ENCODE peak calls at places on chromosome 22, in eight cellular contexts. One of them, this sample, is unnamed.
A peak's percentile ranks its signal among the peaks of the same experiment; 100 is the strongest.

GRCh38 chr22:33240901-33241300 is 182.7 kb upstream of the SYN3 start:
- DNase-seq in sigmoid colon: no peak
- DNase-seq in tibial nerve: no peak
- DNase-seq in gastrocnemius medialis: no peak
- DNase-seq in IMR-90: no peak
- DNase-seq in stomach: no peak
- DNase-seq in GM12891: no peak
- DNase-seq in endothelial cell of umbilical vein: no peak
- DNase-seq in this sample: no peak

GRCh38 chr22:30572840-30573593 is 1.4 kb downstream of the GAL3ST1 start:
- DNase-seq in IMR-90: no peak
- DNase-seq in sigmoid colon: no peak
- DNase-seq in tibial nerve: no peak
- DNase-seq in stomach: no peak
- DNase-seq in gastrocnemius medialis: no peak
- DNase-seq in endothelial cell of umbilical vein: no peak
- DNase-seq in GM12891: no peak
- DNase-seq in this sample: no peak

GRCh38 chr22:22424210-22424800 is 84.2 kb downstream of the ZNF280B start:
- DNase-seq in gastrocnemius medialis: no peak
- DNase-seq in sigmoid colon: no peak
- DNase-seq in tibial nerve: no peak
- DNase-seq in stomach: no peak
- DNase-seq in IMR-90: no peak
- DNase-seq in GM12891: no peak
- DNase-seq in endothelial cell of umbilical vein: no peak
- DNase-seq in this sample: no peak

GRCh38 chr22:33476206-33476605 is 418.0 kb upstream of the SYN3 start:
- DNase-seq in IMR-90: no peak
- DNase-seq in GM12891: no peak
- DNase-seq in tibial nerve: no peak
- DNase-seq in gastrocnemius medialis: no peak
- DNase-seq in stomach: no peak
- DNase-seq in sigmoid colon: no peak
- DNase-seq in endothelial cell of umbilical vein: no peak
- DNase-seq in this sample: no peak

GRCh38 chr22:32052259-32052658 is 9.2 kb downstream of the SLC5A1 start:
- DNase-seq in GM12891: no peak
- DNase-seq in tibial nerve: no peak
- DNase-seq in IMR-90: no peak
- DNase-seq in stomach: no peak
- DNase-seq in endothelial cell of umbilical vein: no peak
- DNase-seq in gastrocnemius medialis: no peak
- DNase-seq in sigmoid colon: no peak
- DNase-seq in this sample: no peak

GRCh38 chr22:29331213-29331612 is 15.7 kb upstream of the RASL10A start:
- DNase-seq in endothelial cell of umbilical vein: no peak
- DNase-seq in GM12891: no peak
- DNase-seq in stomach: no peak
- DNase-seq in IMR-90: no peak
- DNase-seq in gastrocnemius medialis: no peak
- DNase-seq in tibial nerve: no peak
- DNase-seq in sigmoid colon: no peak
- DNase-seq in this sample: no peak

GRCh38 chr22:24587251-24587650 is 5.6 kb downstream of the LRRC75B start:
- DNase-seq in IMR-90: no peak
- DNase-seq in stomach: no peak
- DNase-seq in GM12891: no peak
- DNase-seq in tibial nerve: no peak
- DNase-seq in endothelial cell of umbilical vein: no peak
- DNase-seq in sigmoid colon: no peak
- DNase-seq in gastrocnemius medialis: no peak
- DNase-seq in this sample: no peak

GRCh38 chr22:26883393-26883792 is 226.0 kb downstream of the MIAT start:
- DNase-seq in stomach: no peak
- DNase-seq in GM12891: no peak
- DNase-seq in IMR-90: no peak
- DNase-seq in gastrocnemius medialis: no peak
- DNase-seq in tibial nerve: no peak
- DNase-seq in sigmoid colon: no peak
- DNase-seq in endothelial cell of umbilical vein: no peak
- DNase-seq in this sample: no peak

GRCh38 chr22:20604776-20605221 is 97.4 kb downstream of the MED15 start:
- DNase-seq in GM12891: no peak
- DNase-seq in IMR-90: no peak
- DNase-seq in sigmoid colon: no peak
- DNase-seq in tibial nerve: no peak
- DNase-seq in gastrocnemius medialis: no peak
- DNase-seq in endothelial cell of umbilical vein: no peak
- DNase-seq in stomach: no peak
- DNase-seq in this sample: no peak

GRCh38 chr22:26430600-26430999 is 1.5 kb downstream of the ASPHD2 start:
- DNase-seq in endothelial cell of umbilical vein: peak; percentile 10
- DNase-seq in GM12891: no peak
- DNase-seq in IMR-90: no peak
- DNase-seq in gastrocnemius medialis: no peak
- DNase-seq in tibial nerve: no peak
- DNase-seq in sigmoid colon: no peak
- DNase-seq in stomach: no peak
- DNase-seq in this sample: no peak

GRCh38 chr22:32850591-32851517 is 49.3 kb downstream of the TIMP3 start:
- DNase-seq in stomach: peak; percentile 43
- DNase-seq in IMR-90: no peak
- DNase-seq in sigmoid colon: peak; percentile 97
- DNase-seq in gastrocnemius medialis: peak; percentile 78
- DNase-seq in tibial nerve: peak; percentile 93
- DNase-seq in GM12891: no peak
- DNase-seq in endothelial cell of umbilical vein: no peak
- DNase-seq in this sample: no peak

GRCh38 chr22:46537221-46537945 is at the start of gene CELSR1:
- DNase-seq in gastrocnemius medialis: no peak
- DNase-seq in sigmoid colon: no peak
- DNase-seq in endothelial cell of umbilical vein: no peak
- DNase-seq in tibial nerve: no peak
- DNase-seq in GM12891: peak; percentile 65
- DNase-seq in stomach: peak; percentile 73
- DNase-seq in IMR-90: peak; percentile 11
- DNase-seq in this sample: no peak

GRCh38 chr22:29308791-29309262 is 2.4 kb downstream of the GAS2L1 start:
- DNase-seq in IMR-90: peak; percentile 65
- DNase-seq in GM12891: no peak
- DNase-seq in tibial nerve: no peak
- DNase-seq in sigmoid colon: peak; percentile 69
- DNase-seq in stomach: no peak
- DNase-seq in endothelial cell of umbilical vein: peak; percentile 49
- DNase-seq in gastrocnemius medialis: no peak
- DNase-seq in this sample: peak; percentile 61

GRCh38 chr22:27474112-27474571 is 327.4 kb downstream of the MN1 start:
- DNase-seq in stomach: no peak
- DNase-seq in gastrocnemius medialis: no peak
- DNase-seq in IMR-90: no peak
- DNase-seq in tibial nerve: no peak
- DNase-seq in endothelial cell of umbilical vein: no peak
- DNase-seq in GM12891: no peak
- DNase-seq in sigmoid colon: no peak
- DNase-seq in this sample: no peak

GRCh38 chr22:35397095-35397904 is 2.6 kb upstream of the MCM5 start:
- DNase-seq in IMR-90: peak; percentile 29
- DNase-seq in sigmoid colon: no peak
- DNase-seq in stomach: no peak
- DNase-seq in endothelial cell of umbilical vein: peak; percentile 45
- DNase-seq in gastrocnemius medialis: no peak
- DNase-seq in GM12891: no peak
- DNase-seq in tibial nerve: no peak
- DNase-seq in this sample: no peak

GRCh38 chr22:46612904-46613605 is 7.1 kb upstream of the GRAMD4 start:
- DNase-seq in endothelial cell of umbilical vein: peak; percentile 15
- DNase-seq in stomach: no peak
- DNase-seq in IMR-90: no peak
- DNase-seq in tibial nerve: no peak
- DNase-seq in sigmoid colon: no peak
- DNase-seq in GM12891: no peak
- DNase-seq in gastrocnemius medialis: no peak
- DNase-seq in this sample: peak; percentile 28

GRCh38 chr22:26624788-26625187 is 3.0 kb downstream of the CRYBA4 start:
- DNase-seq in sigmoid colon: no peak
- DNase-seq in IMR-90: no peak
- DNase-seq in tibial nerve: no peak
- DNase-seq in stomach: no peak
- DNase-seq in endothelial cell of umbilical vein: no peak
- DNase-seq in gastrocnemius medialis: no peak
- DNase-seq in GM12891: no peak
- DNase-seq in this sample: no peak

GRCh38 chr22:32355760-32356159 is 1.9 kb upstream of the RFPL3 start:
- DNase-seq in gastrocnemius medialis: no peak
- DNase-seq in tibial nerve: no peak
- DNase-seq in endothelial cell of umbilical vein: no peak
- DNase-seq in stomach: no peak
- DNase-seq in GM12891: no peak
- DNase-seq in IMR-90: no peak
- DNase-seq in sigmoid colon: no peak
- DNase-seq in this sample: no peak

GRCh38 chr22:46541536-46541935 is 4.1 kb upstream of the CELSR1 start:
- DNase-seq in stomach: no peak
- DNase-seq in tibial nerve: no peak
- DNase-seq in gastrocnemius medialis: no peak
- DNase-seq in sigmoid colon: no peak
- DNase-seq in IMR-90: no peak
- DNase-seq in endothelial cell of umbilical vein: no peak
- DNase-seq in GM12891: no peak
- DNase-seq in this sample: no peak

GRCh38 chr22:28430656-28431055 is 249.0 kb downstream of the TTC28 start:
- DNase-seq in endothelial cell of umbilical vein: no peak
- DNase-seq in tibial nerve: no peak
- DNase-seq in GM12891: no peak
- DNase-seq in IMR-90: no peak
- DNase-seq in stomach: no peak
- DNase-seq in gastrocnemius medialis: no peak
- DNase-seq in sigmoid colon: no peak
- DNase-seq in this sample: no peak

GRCh38 chr22:35425546-35425945 is 25.6 kb downstream of the MCM5 start:
- DNase-seq in sigmoid colon: no peak
- DNase-seq in IMR-90: no peak
- DNase-seq in gastrocnemius medialis: no peak
- DNase-seq in stomach: no peak
- DNase-seq in GM12891: no peak
- DNase-seq in tibial nerve: no peak
- DNase-seq in endothelial cell of umbilical vein: no peak
- DNase-seq in this sample: no peak

GRCh38 chr22:43088979-43089717 is at the start of gene TTLL1:
- DNase-seq in sigmoid colon: peak; percentile 91
- DNase-seq in endothelial cell of umbilical vein: peak; percentile 84
- DNase-seq in stomach: peak; percentile 92
- DNase-seq in GM12891: peak; percentile 95
- DNase-seq in IMR-90: peak; percentile 75
- DNase-seq in gastrocnemius medialis: peak; percentile 80
- DNase-seq in tibial nerve: peak; percentile 78
- DNase-seq in this sample: peak; percentile 87
- TF ChIP-seq POLR2A in sigmoid colon: no peak
- TF ChIP-seq POLR2A in endothelial cell of umbilical vein: peak; percentile 70
- TF ChIP-seq POLR2A in stomach: no peak
- TF ChIP-seq POLR2A in GM12891: peak; percentile 40
- TF ChIP-seq POLR2A in IMR-90: no peak
- TF ChIP-seq POLR2A in gastrocnemius medialis: no peak
- TF ChIP-seq POLR2A in tibial nerve: no peak
- TF ChIP-seq POLR2A in this sample: peak; percentile 32

DNA sequence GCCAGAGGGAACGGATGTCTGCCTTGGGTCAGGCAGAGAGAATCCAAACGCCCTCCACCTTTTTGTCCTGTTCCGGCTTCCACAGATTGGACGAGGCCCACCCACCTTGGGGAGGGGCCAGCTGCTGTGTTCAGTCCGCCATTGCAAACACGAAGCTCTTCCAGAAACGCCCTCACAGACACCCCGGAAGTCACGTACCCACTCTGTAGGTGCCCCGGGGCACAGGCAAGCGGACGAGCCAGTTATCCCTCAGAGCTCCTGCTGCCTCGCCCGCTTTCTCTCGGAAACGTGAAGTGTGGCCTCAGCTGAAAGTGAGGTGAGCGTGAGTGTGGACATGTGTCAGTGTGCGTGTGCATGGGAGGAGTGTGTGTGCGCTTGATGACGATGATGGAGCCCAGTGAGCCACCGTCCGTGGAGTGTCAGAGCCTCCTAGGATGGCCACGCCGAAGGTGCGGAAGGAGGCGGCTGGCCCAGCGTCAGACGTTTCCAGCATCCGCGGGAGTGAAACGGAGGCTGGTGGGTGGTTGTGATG is 869.2 kb downstream of the TBC1D22A start:
- DNase-seq in IMR-90: no peak
- DNase-seq in tibial nerve: no peak
- DNase-seq in gastrocnemius medialis: no peak
- DNase-seq in stomach: peak; percentile 23
- DNase-seq in sigmoid colon: no peak
- DNase-seq in GM12891: no peak
- DNase-seq in endothelial cell of umbilical vein: no peak
- DNase-seq in this sample: no peak
- TF ChIP-seq POLR2A in IMR-90: no peak
- TF ChIP-seq POLR2A in tibial nerve: no peak
- TF ChIP-seq POLR2A in gastrocnemius medialis: no peak
- TF ChIP-seq POLR2A in stomach: no peak
- TF ChIP-seq POLR2A in sigmoid colon: no peak
- TF ChIP-seq POLR2A in GM12891: no peak
- TF ChIP-seq POLR2A in endothelial cell of umbilical vein: no peak
- TF ChIP-seq POLR2A in this sample: no peak

DNA sequence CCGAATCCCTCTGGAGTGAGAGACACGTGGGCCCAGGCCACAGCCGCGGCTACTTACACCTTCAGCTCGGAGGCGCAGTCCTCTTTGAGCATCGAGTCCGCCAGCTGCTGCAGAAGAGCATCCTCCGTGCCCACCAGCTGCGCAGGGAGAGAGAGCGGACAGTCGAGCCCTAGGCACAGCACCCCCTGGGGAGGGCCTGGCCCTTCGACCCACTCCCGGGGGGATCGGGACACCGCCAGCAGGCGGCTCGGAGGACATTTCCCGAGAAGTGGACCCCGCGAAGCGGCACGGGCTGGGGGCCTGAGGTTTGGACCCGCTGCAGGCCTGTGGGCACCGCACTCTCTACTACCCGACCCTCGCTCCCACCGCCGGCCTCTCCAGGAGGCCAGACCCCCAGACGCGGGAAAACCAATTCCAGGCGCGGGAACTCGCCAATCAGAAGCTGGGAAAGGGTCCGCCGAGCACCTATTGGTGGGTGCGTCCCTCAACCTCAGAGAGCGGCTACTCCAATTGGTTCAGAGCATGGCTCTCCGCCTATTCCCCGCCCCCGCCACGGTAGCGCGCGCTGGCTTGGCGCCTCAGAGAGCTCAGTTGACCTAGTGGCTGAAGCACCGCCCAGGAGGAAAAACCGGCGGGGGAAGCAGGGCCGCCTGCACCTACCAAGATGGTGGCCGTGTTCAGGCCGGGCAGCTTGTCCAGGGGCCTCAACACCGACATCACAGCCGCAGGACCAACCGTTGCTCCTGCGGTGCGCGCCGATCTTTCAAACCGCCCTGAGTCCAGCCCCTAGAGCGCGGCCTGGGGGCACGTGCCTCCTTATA is at the start of gene CENPM:
- DNase-seq in tibial nerve: peak; percentile 86
- DNase-seq in endothelial cell of umbilical vein: peak; percentile 96
- DNase-seq in IMR-90: peak; percentile 91
- DNase-seq in sigmoid colon: peak; percentile 94
- DNase-seq in stomach: peak; percentile 92
- DNase-seq in GM12891: peak; percentile 79
- DNase-seq in gastrocnemius medialis: peak; percentile 88
- DNase-seq in this sample: peak; percentile 96
- TF ChIP-seq POLR2A in tibial nerve: no peak
- TF ChIP-seq POLR2A in endothelial cell of umbilical vein: no peak
- TF ChIP-seq POLR2A in IMR-90: no peak
- TF ChIP-seq POLR2A in sigmoid colon: no peak
- TF ChIP-seq POLR2A in stomach: no peak
- TF ChIP-seq POLR2A in GM12891: no peak
- TF ChIP-seq POLR2A in gastrocnemius medialis: no peak
- TF ChIP-seq POLR2A in this sample: peak; percentile 84

GRCh38 chr22:49090061-49090852 is 737.4 kb downstream of the BRD1 start:
- DNase-seq in stomach: no peak
- DNase-seq in GM12891: no peak
- DNase-seq in IMR-90: no peak
- DNase-seq in gastrocnemius medialis: no peak
- DNase-seq in endothelial cell of umbilical vein: no peak
- DNase-seq in tibial nerve: no peak
- DNase-seq in sigmoid colon: no peak
- DNase-seq in this sample: no peak
- TF ChIP-seq POLR2A in stomach: no peak
- TF ChIP-seq POLR2A in GM12891: no peak
- TF ChIP-seq POLR2A in IMR-90: no peak
- TF ChIP-seq POLR2A in gastrocnemius medialis: no peak
- TF ChIP-seq POLR2A in endothelial cell of umbilical vein: no peak
- TF ChIP-seq POLR2A in tibial nerve: no peak
- TF ChIP-seq POLR2A in sigmoid colon: no peak
- TF ChIP-seq POLR2A in this sample: no peak

This sample was measured in erythroblast.